ENCODE peak calls at places on chromosomes 2 and 18, in five cellular contexts. One of them, this sample, is unnamed.

GRCh38 chr18:5207471-5207870 is 10.4 kb upstream of the AKAIN1 start:
- DNase-seq in sigmoid colon: no peak
- DNase-seq in cardiac muscle cell: no peak
- DNase-seq in CD8-positive, alpha-beta T cell: no peak
- DNase-seq in choroid plexus epithelial cell: no peak
- DNase-seq in this sample: no peak

GRCh38 chr18:34207344-34207851 is 17.3 kb downstream of the NOL4 start:
- DNase-seq in sigmoid colon: no peak
- DNase-seq in cardiac muscle cell: no peak
- DNase-seq in CD8-positive, alpha-beta T cell: no peak
- DNase-seq in choroid plexus epithelial cell: no peak
- DNase-seq in this sample: no peak

GRCh38 chr18:24051256-24051947 is 36.8 kb downstream of the TTC39C start:
- DNase-seq in sigmoid colon: no peak
- DNase-seq in cardiac muscle cell: peak; percentile 70
- DNase-seq in CD8-positive, alpha-beta T cell: no peak
- DNase-seq in choroid plexus epithelial cell: peak; percentile 49
- DNase-seq in this sample: no peak

GRCh38 chr2:113977660-113978523 is 88.0 kb downstream of the ACTR3 start:
- DNase-seq in sigmoid colon: no peak
- DNase-seq in cardiac muscle cell: peak; percentile 68
- DNase-seq in CD8-positive, alpha-beta T cell: no peak
- DNase-seq in choroid plexus epithelial cell: peak; percentile 62
- DNase-seq in this sample: no peak

GRCh38 chr2:235839226-235839625 is 329.0 kb downstream of the GBX2 start:
- DNase-seq in sigmoid colon: no peak
- DNase-seq in cardiac muscle cell: no peak
- DNase-seq in CD8-positive, alpha-beta T cell: no peak
- DNase-seq in choroid plexus epithelial cell: no peak
- DNase-seq in this sample: no peak

GRCh38 chr2:666441-666840 is 10.8 kb downstream of the TMEM18 start:
- DNase-seq in sigmoid colon: peak; percentile 41
- DNase-seq in cardiac muscle cell: no peak
- DNase-seq in CD8-positive, alpha-beta T cell: no peak
- DNase-seq in choroid plexus epithelial cell: no peak
- DNase-seq in this sample: no peak

GRCh38 chr2:196372811-196373664 is 201.7 kb upstream of the STK17B start:
- DNase-seq in sigmoid colon: no peak
- DNase-seq in cardiac muscle cell: peak; percentile 54
- DNase-seq in CD8-positive, alpha-beta T cell: no peak
- DNase-seq in choroid plexus epithelial cell: peak; percentile 46
- DNase-seq in this sample: no peak

GRCh38 chr18:32815881-32816280 is 43.1 kb upstream of the KLHL14 start:
- DNase-seq in sigmoid colon: no peak
- DNase-seq in cardiac muscle cell: no peak
- DNase-seq in CD8-positive, alpha-beta T cell: no peak
- DNase-seq in choroid plexus epithelial cell: no peak
- DNase-seq in this sample: no peak

GRCh38 chr18:25062720-25063119 is 289.2 kb downstream of the ZNF521 start:
- DNase-seq in sigmoid colon: no peak
- DNase-seq in cardiac muscle cell: no peak
- DNase-seq in CD8-positive, alpha-beta T cell: no peak
- DNase-seq in choroid plexus epithelial cell: no peak
- DNase-seq in this sample: no peak

DNA sequence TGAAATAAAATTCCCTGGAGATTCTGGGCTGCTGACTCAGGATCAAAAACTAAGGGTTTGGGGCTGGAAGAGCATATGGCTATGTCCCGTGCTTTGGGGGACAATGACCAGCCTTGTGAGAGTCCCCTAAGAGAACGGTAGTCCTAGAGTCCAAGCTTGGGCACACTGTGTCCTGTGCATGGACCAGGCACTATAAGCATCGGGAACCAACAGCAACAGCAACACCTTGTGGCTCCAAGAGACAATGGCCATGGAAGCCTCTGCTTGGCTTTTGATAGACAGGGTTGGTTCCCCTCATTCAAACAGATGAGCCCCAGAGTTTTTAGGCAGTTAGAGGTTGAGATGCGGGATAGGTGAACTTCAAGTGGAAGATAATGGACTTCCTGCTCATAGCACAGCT is 294.4 kb upstream of the CHAC2 start:
- DNase-seq in sigmoid colon: no peak
- DNase-seq in cardiac muscle cell: no peak
- DNase-seq in CD8-positive, alpha-beta T cell: no peak
- DNase-seq in choroid plexus epithelial cell: no peak
- DNase-seq in this sample: no peak
- TF ChIP-seq CTCF in sigmoid colon: no peak
- TF ChIP-seq CTCF in cardiac muscle cell: no peak
- TF ChIP-seq CTCF in CD8-positive, alpha-beta T cell: no peak
- TF ChIP-seq CTCF in choroid plexus epithelial cell: no peak
- TF ChIP-seq CTCF in this sample: no peak

DNA sequence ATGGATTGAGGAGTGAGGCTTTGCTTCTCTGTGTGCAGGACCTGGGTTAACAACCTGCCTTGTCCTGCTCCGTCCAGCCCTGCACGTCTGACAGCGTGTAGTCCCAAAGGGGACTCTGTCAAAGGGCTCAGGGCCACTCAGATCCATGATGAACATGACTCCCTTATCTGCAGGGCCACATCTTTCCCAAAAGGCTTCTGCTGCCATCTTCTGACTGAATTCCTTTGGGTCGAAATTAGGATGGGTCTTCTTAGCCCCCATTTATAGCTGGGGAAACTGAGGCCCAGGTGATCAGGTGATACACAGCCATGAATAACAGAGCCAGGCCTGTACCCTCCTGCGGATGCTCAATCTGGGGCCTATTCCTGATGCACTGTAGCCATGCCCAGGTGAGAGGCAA is 109.2 kb downstream of the CELF4 start:
- DNase-seq in sigmoid colon: no peak
- DNase-seq in cardiac muscle cell: no peak
- DNase-seq in CD8-positive, alpha-beta T cell: no peak
- DNase-seq in choroid plexus epithelial cell: no peak
- DNase-seq in this sample: no peak
- TF ChIP-seq CTCF in sigmoid colon: no peak
- TF ChIP-seq CTCF in cardiac muscle cell: no peak
- TF ChIP-seq CTCF in CD8-positive, alpha-beta T cell: no peak
- TF ChIP-seq CTCF in choroid plexus epithelial cell: no peak
- TF ChIP-seq CTCF in this sample: no peak

DNA sequence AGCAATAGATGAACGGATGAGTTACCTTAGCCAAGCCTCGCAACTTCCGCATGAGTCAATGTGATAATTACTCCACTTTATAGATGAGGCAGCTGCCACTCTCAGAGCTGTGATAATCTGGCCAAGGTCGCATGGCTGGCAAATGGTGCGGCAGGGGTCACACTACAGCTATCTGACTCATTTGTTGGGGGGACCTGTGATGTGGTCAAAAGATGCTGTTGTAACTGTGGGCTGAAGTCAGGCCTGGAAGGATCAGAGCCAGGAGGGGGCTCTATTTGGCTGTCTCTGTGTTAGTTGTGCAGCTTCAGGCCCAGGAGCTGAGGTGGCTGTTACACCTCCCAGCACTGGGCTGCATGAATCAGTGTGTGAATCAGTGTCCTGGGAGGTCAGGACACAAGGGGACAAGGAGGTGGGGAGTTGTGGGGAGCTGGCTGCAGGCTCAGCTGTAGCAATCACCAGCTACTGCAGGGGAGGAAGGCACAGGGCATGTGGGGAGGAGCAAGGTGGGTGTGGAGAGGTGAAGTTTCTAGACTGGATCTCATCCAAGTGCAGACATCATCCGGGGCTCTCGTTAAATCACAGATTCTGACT is 33.1 kb downstream of the NGEF start:
- DNase-seq in sigmoid colon: no peak
- DNase-seq in cardiac muscle cell: peak; percentile 14
- DNase-seq in CD8-positive, alpha-beta T cell: no peak
- DNase-seq in choroid plexus epithelial cell: peak; percentile 56
- DNase-seq in this sample: no peak
- TF ChIP-seq CTCF in sigmoid colon: no peak
- TF ChIP-seq CTCF in cardiac muscle cell: no peak
- TF ChIP-seq CTCF in CD8-positive, alpha-beta T cell: no peak
- TF ChIP-seq CTCF in choroid plexus epithelial cell: peak; percentile 34
- TF ChIP-seq CTCF in this sample: no peak

GRCh38 chr2:17878222-17879136 is at the start of gene KCNS3:
- DNase-seq in sigmoid colon: peak; percentile 67
- DNase-seq in cardiac muscle cell: peak; percentile 37
- DNase-seq in CD8-positive, alpha-beta T cell: no peak
- DNase-seq in choroid plexus epithelial cell: peak; percentile 19
- DNase-seq in this sample: no peak

GRCh38 chr2:17879913-17880274 is 1.4 kb downstream of the KCNS3 start:
- DNase-seq in sigmoid colon: no peak
- DNase-seq in cardiac muscle cell: no peak
- DNase-seq in CD8-positive, alpha-beta T cell: no peak
- DNase-seq in choroid plexus epithelial cell: no peak
- DNase-seq in this sample: no peak

GRCh38 chr2:17876590-17876989 is 1.9 kb upstream of the KCNS3 start:
- DNase-seq in sigmoid colon: no peak
- DNase-seq in cardiac muscle cell: no peak
- DNase-seq in CD8-positive, alpha-beta T cell: no peak
- DNase-seq in choroid plexus epithelial cell: no peak
- DNase-seq in this sample: no peak

GRCh38 chr2:17877811-17878221 is 651 bp upstream of the KCNS3 start:
- DNase-seq in sigmoid colon: no peak
- DNase-seq in cardiac muscle cell: peak; percentile 8
- DNase-seq in CD8-positive, alpha-beta T cell: no peak
- DNase-seq in choroid plexus epithelial cell: no peak
- DNase-seq in this sample: no peak

GRCh38 chr2:17879137-17879912 is 858 bp downstream of the KCNS3 start:
- DNase-seq in sigmoid colon: peak; percentile 80
- DNase-seq in cardiac muscle cell: peak; percentile 38
- DNase-seq in CD8-positive, alpha-beta T cell: no peak
- DNase-seq in choroid plexus epithelial cell: peak; percentile 35
- DNase-seq in this sample: peak; percentile 82
- TF ChIP-seq CTCF in sigmoid colon: peak; percentile 38
- TF ChIP-seq CTCF in cardiac muscle cell: peak; percentile 19
- TF ChIP-seq CTCF in CD8-positive, alpha-beta T cell: no peak
- TF ChIP-seq CTCF in choroid plexus epithelial cell: peak; percentile 33
- TF ChIP-seq CTCF in this sample: no peak

DNA sequence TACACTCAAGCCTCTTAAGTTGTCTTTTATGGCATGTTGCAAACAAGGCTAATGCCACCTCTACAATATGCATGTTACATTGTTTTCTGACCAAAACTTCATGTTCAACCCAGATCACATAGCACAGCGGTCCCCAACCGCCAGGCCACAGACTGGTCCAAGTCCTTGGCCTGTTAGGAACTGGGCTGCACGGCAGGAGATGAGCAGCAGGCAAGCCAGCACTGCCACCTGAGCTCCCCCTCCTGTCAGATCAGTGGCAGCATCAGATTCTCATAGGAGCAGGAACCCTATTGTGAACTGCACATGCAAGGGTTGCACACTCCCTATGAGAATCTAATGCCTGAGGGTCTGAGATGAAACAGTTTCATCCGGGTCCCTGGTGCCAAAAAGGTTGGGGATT is 324.8 kb upstream of the CHAC2 start:
- DNase-seq in sigmoid colon: no peak
- DNase-seq in cardiac muscle cell: no peak
- DNase-seq in CD8-positive, alpha-beta T cell: no peak
- DNase-seq in choroid plexus epithelial cell: no peak
- DNase-seq in this sample: no peak
- TF ChIP-seq CTCF in sigmoid colon: no peak
- TF ChIP-seq CTCF in cardiac muscle cell: no peak
- TF ChIP-seq CTCF in CD8-positive, alpha-beta T cell: no peak
- TF ChIP-seq CTCF in choroid plexus epithelial cell: peak; percentile 20
- TF ChIP-seq CTCF in this sample: no peak

DNA sequence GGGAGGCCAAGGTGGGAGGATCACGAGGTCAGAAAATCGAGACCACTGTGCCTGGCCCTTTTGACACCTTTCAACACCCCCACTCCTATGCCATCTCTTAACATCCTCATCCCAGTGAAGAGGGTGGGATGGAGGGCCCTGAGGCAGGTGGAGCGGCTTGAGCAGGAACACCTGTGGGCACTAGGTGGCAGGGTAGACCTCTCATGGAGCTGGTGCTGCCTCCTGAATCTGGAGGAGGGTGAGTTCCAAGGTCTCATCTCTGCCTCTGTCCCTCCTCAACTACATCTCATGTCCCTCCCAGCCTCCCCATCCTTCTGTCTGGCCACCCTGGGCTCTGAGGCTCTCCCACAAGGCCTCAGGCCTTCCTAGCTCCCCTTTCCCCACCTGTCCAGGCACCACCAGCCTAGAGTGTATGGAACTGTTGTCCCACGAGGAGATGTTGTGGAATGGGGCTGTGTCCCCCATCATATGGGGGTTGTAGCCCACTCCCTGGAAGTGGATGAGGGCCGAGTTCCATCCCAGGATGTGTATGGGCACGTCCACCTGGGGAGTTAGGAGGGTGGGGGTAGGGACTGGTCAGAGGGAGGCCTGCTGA is 17.0 kb upstream of the CRYBA2 start:
- DNase-seq in sigmoid colon: no peak
- DNase-seq in cardiac muscle cell: no peak
- DNase-seq in CD8-positive, alpha-beta T cell: no peak
- DNase-seq in choroid plexus epithelial cell: peak; percentile 20
- DNase-seq in this sample: no peak
- TF ChIP-seq CTCF in sigmoid colon: no peak
- TF ChIP-seq CTCF in cardiac muscle cell: peak; percentile 22
- TF ChIP-seq CTCF in CD8-positive, alpha-beta T cell: peak; percentile 22
- TF ChIP-seq CTCF in choroid plexus epithelial cell: peak; percentile 53
- TF ChIP-seq CTCF in this sample: no peak

DNA sequence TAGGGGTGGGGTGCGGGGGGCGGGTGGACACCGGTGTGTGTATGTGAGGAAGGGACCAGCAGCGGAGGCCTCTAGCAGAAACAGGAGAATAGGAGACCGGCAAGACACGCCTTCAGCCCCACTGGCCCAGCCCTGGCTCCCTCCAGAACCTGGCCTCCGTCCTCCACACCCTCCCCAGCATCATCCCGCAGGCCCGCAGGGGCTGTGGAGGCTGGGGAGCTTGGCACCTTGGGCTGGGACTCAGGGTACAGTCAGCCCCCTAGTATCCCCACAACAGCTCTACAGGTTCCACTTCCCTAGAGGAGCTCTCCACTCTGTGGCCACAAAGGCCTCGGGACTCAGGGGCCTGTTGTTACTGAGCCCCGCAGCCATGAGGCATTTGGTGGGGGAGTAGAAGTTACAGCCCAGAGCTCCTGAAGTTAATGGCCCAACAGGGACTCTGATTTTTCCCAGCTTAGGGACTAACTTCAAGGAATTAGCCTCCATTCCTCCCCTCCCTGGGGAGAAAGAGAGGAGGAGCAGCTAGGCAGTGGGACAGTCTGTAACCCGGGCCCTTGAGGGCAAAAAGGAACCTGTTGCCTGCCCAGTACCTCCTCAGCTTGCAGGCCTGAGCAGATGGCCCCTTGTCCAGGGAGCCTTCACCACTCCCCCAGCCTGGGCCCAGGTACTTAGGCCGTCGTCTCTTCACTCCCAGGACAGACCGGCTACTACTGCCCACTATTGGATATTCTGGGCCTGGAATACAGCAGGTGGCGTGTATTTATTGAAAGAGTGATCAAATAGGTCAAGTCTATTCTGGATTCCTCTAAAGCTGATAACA is 20.0 kb downstream of the SH2D6 start:
- DNase-seq in sigmoid colon: no peak
- DNase-seq in cardiac muscle cell: no peak
- DNase-seq in CD8-positive, alpha-beta T cell: no peak
- DNase-seq in choroid plexus epithelial cell: no peak
- DNase-seq in this sample: no peak
- TF ChIP-seq CTCF in sigmoid colon: no peak
- TF ChIP-seq CTCF in cardiac muscle cell: no peak
- TF ChIP-seq CTCF in CD8-positive, alpha-beta T cell: no peak
- TF ChIP-seq CTCF in choroid plexus epithelial cell: no peak
- TF ChIP-seq CTCF in this sample: no peak

This sample was measured in coronary artery.